ENCODE peak calls at places on chromosomes 6 and 20, in four cellular contexts. One of them, this sample, is unnamed.

GRCh38 chr6:117449549-117450439 is 24.1 kb upstream of the ROS1 start:
- DNase-seq in GM13977: peak; percentile 25
- DNase-seq in natural killer cell: peak; percentile 33
- DNase-seq in right atrium auricular region: no peak
- DNase-seq in this sample: no peak

GRCh38 chr20:39188264-39188765 is 226.2 kb downstream of the DHX35 start:
- DNase-seq in GM13977: no peak
- DNase-seq in natural killer cell: no peak
- DNase-seq in right atrium auricular region: no peak
- DNase-seq in this sample: no peak

GRCh38 chr6:142478117-142478516 is 176.3 kb downstream of the ADGRG6 start:
- DNase-seq in GM13977: no peak
- DNase-seq in natural killer cell: no peak
- DNase-seq in right atrium auricular region: no peak
- DNase-seq in this sample: no peak

GRCh38 chr20:14992961-14993360 is 655.5 kb upstream of the FLRT3 start:
- DNase-seq in GM13977: no peak
- DNase-seq in natural killer cell: no peak
- DNase-seq in right atrium auricular region: no peak
- DNase-seq in this sample: no peak

GRCh38 chr20:4896119-4896700 is 105.1 kb downstream of the SLC23A2 start:
- DNase-seq in GM13977: no peak
- DNase-seq in natural killer cell: no peak
- DNase-seq in right atrium auricular region: peak; percentile 26
- DNase-seq in this sample: no peak

GRCh38 chr20:37354210-37355195 is 8.6 kb downstream of the SRC start:
- DNase-seq in GM13977: no peak
- DNase-seq in natural killer cell: no peak
- DNase-seq in right atrium auricular region: no peak
- DNase-seq in this sample: no peak

GRCh38 chr6:56756791-56757582 is 114.3 kb upstream of the DST start:
- DNase-seq in GM13977: no peak
- DNase-seq in natural killer cell: no peak
- DNase-seq in right atrium auricular region: no peak
- DNase-seq in this sample: no peak

GRCh38 chr20:32130352-32130751 is 20.8 kb downstream of the TM9SF4 start:
- DNase-seq in GM13977: no peak
- DNase-seq in natural killer cell: no peak
- DNase-seq in right atrium auricular region: no peak
- DNase-seq in this sample: no peak

GRCh38 chr6:142225552-142225951 is 76.3 kb upstream of the ADGRG6 start:
- DNase-seq in GM13977: no peak
- DNase-seq in natural killer cell: no peak
- DNase-seq in right atrium auricular region: no peak
- DNase-seq in this sample: no peak

GRCh38 chr6:79510707-79511106 is 26.5 kb downstream of the LCA5 start:
- DNase-seq in GM13977: no peak
- DNase-seq in natural killer cell: no peak
- DNase-seq in right atrium auricular region: no peak
- DNase-seq in this sample: no peak

GRCh38 chr6:30685977-30686907 is at the start of gene PPP1R18:
- DNase-seq in GM13977: peak; percentile 75
- DNase-seq in natural killer cell: peak; percentile 74
- DNase-seq in right atrium auricular region: peak; percentile 86
- DNase-seq in this sample: no peak

DNA sequence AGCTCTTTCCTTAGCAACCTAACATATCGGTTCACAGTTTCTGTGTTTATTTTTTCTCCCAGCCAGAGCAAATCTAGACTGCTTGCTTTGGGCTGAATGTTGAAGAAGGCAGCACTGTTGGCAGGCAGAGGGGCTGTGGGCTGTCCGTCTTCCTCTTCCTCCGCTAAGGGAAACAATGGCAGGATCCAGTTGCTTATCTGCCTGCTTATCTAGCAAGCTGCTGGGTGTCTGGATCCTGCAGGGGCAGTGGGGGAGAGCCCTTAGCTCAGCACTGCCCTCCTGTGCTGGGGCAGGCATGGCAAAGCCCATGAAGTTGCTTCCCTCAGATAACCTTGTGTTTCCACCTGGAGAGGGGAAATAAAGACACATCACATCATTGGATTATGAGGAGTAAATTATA is 92.7 kb upstream of the CD93 start:
- DNase-seq in GM13977: no peak
- DNase-seq in natural killer cell: no peak
- DNase-seq in right atrium auricular region: no peak
- DNase-seq in this sample: no peak
- TF ChIP-seq CTCF in GM13977: no peak
- TF ChIP-seq CTCF in natural killer cell: no peak
- TF ChIP-seq CTCF in right atrium auricular region: no peak
- TF ChIP-seq CTCF in this sample: no peak

GRCh38 chr6:89887452-89888137 is 6.7 kb upstream of the GJA10 start:
- DNase-seq in GM13977: no peak
- DNase-seq in natural killer cell: no peak
- DNase-seq in right atrium auricular region: no peak
- DNase-seq in this sample: no peak
- TF ChIP-seq CTCF in GM13977: no peak
- TF ChIP-seq CTCF in natural killer cell: no peak
- TF ChIP-seq CTCF in right atrium auricular region: no peak
- TF ChIP-seq CTCF in this sample: no peak

DNA sequence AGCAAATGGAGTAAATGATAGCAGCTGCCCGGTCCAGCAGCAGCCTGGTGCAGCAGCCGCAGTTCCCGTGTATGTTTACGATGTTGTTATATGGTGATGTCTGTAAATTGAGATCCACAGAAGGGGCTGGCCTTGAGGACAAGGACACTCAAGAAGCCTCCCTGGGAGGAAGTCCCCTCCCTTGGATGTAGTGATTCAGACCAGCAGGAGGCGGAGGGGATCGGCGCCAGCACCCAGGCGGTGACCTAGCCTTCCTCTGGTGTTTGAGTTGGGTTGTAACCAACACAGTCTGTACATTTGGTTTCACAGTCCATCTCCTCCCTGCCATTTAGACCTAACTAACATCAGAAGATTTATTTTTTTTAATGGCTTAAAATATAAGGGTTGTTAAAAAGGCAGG is 187.8 kb downstream of the SYNDIG1 start:
- DNase-seq in GM13977: no peak
- DNase-seq in natural killer cell: no peak
- DNase-seq in right atrium auricular region: no peak
- DNase-seq in this sample: no peak
- TF ChIP-seq CTCF in GM13977: no peak
- TF ChIP-seq CTCF in natural killer cell: no peak
- TF ChIP-seq CTCF in right atrium auricular region: no peak
- TF ChIP-seq CTCF in this sample: no peak

DNA sequence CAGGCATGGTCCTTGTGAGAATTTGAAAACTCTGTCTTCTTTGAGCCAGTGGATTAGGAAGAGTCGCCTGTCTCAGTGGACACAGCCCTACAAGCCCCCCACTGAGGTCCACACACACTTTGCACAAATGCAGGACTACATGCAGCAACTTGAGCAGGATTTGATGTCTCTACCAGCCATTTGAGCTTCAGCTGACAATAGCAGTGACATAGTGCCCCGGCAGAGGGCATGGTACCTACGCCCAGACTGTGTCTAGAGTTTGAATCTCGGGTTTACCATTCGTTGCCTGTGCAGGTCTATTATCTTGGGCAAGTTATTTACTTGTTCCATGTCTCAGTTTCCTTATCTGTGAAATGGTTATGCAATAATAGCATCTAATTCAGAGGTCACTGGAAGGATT is 580.1 kb downstream of the TFAP2B start:
- DNase-seq in GM13977: no peak
- DNase-seq in natural killer cell: no peak
- DNase-seq in right atrium auricular region: no peak
- DNase-seq in this sample: no peak
- TF ChIP-seq CTCF in GM13977: no peak
- TF ChIP-seq CTCF in natural killer cell: no peak
- TF ChIP-seq CTCF in right atrium auricular region: no peak
- TF ChIP-seq CTCF in this sample: no peak

GRCh38 chr6:16239090-16239797 is 857 bp downstream of the GMPR start:
- DNase-seq in GM13977: peak; percentile 43
- DNase-seq in natural killer cell: peak; percentile 21
- DNase-seq in right atrium auricular region: peak; percentile 82
- DNase-seq in this sample: no peak
- TF ChIP-seq CTCF in GM13977: no peak
- TF ChIP-seq CTCF in natural killer cell: no peak
- TF ChIP-seq CTCF in right atrium auricular region: peak; percentile 50
- TF ChIP-seq CTCF in this sample: peak; percentile 42

GRCh38 chr20:5933802-5934436 is 16.4 kb downstream of the TRMT6 start:
- DNase-seq in GM13977: peak; percentile 48
- DNase-seq in natural killer cell: no peak
- DNase-seq in right atrium auricular region: no peak
- DNase-seq in this sample: no peak
- TF ChIP-seq CTCF in GM13977: peak; percentile 51
- TF ChIP-seq CTCF in natural killer cell: no peak
- TF ChIP-seq CTCF in right atrium auricular region: no peak
- TF ChIP-seq CTCF in this sample: no peak

DNA sequence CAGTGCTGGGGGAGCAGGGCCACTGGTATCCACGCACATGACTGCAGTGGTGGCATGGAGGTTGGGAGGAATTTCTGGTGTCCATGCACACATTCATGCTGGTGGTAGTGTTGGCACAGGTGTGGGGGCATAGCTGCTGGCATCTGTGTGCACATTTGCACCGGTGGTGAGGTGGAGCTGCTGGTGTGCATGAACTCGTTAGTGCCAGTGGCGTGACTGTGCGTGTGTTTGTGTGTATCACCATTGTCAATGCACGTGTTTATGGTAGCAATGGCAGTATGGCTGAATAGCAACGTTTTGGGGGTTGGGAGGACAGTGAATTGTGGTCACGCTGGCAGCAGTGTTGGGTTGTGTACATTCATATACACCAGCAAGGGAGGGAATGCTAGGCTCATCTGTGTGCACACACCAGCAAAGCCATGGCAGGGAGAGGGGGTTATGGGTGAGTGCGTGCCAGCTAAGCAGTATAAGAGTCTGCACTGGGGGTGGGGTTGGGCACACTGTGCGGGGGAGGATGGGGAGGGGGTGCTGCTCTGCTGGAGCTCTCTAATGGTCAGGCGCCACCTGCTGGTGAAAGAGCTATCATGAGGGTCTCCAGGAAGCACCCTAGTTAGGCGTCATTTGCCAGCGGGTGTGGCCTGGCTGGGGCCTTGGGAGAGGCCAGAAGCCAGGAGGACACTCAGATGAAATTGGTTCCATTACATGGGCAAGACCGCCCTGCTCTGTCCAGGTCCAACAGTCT is 626.1 kb upstream of the ID4 start:
- DNase-seq in GM13977: peak; percentile 23
- DNase-seq in natural killer cell: no peak
- DNase-seq in right atrium auricular region: no peak
- DNase-seq in this sample: no peak
- TF ChIP-seq CTCF in GM13977: peak; percentile 49
- TF ChIP-seq CTCF in natural killer cell: no peak
- TF ChIP-seq CTCF in right atrium auricular region: peak; percentile 34
- TF ChIP-seq CTCF in this sample: peak; percentile 56

GRCh38 chr6:33507261-33507660 is 52.9 kb downstream of the ZBTB9 start:
- DNase-seq in GM13977: no peak
- DNase-seq in natural killer cell: no peak
- DNase-seq in right atrium auricular region: no peak
- DNase-seq in this sample: no peak
- TF ChIP-seq CTCF in GM13977: no peak
- TF ChIP-seq CTCF in natural killer cell: no peak
- TF ChIP-seq CTCF in right atrium auricular region: no peak
- TF ChIP-seq CTCF in this sample: no peak

GRCh38 chr20:44133424-44133823 is 53.6 kb downstream of the JPH2 start:
- DNase-seq in GM13977: no peak
- DNase-seq in natural killer cell: no peak
- DNase-seq in right atrium auricular region: no peak
- DNase-seq in this sample: no peak

GRCh38 chr20:44131704-44132103 is 55.3 kb downstream of the JPH2 start:
- DNase-seq in GM13977: no peak
- DNase-seq in natural killer cell: no peak
- DNase-seq in right atrium auricular region: no peak
- DNase-seq in this sample: no peak

GRCh38 chr20:44125332-44126127 is 61.5 kb downstream of the JPH2 start:
- DNase-seq in GM13977: no peak
- DNase-seq in natural killer cell: no peak
- DNase-seq in right atrium auricular region: no peak
- DNase-seq in this sample: no peak

GRCh38 chr20:44126445-44126844 is 60.5 kb downstream of the JPH2 start:
- DNase-seq in GM13977: no peak
- DNase-seq in natural killer cell: no peak
- DNase-seq in right atrium auricular region: no peak
- DNase-seq in this sample: no peak

GRCh38 chr20:44129996-44130718 is 56.8 kb downstream of the JPH2 start:
- DNase-seq in GM13977: no peak
- DNase-seq in natural killer cell: no peak
- DNase-seq in right atrium auricular region: no peak
- DNase-seq in this sample: no peak
- TF ChIP-seq CTCF in GM13977: no peak
- TF ChIP-seq CTCF in natural killer cell: no peak
- TF ChIP-seq CTCF in right atrium auricular region: no peak
- TF ChIP-seq CTCF in this sample: no peak

This sample was measured in type B pancreatic cell.